ENCODE peak calls at places on chromosomes 4 and X, in seven cellular contexts. U, N, Y, Q, K, R and W are unnamed samples. For H3K79me1, the result is how much of the 10 kb centered on the place peaks cover.

GRCh38 chr4:79578613-79579012 is 170.6 kb upstream of the GK2 start:
- DNase-seq in U (no peak), N (no peak), Y (no peak), Q (no peak), K (no peak), R (no peak), W (peak)

GRCh38 chr4:102263024-102263787 is 82.1 kb downstream of the SLC39A8 start:
- DNase-seq in U (peak), N (no peak), Y (peak), Q (peak), K (peak), R (no peak), W (peak)

GRCh38 chr4:111678466-111678865 is 466.8 kb upstream of the FAM241A start:
- DNase-seq in U (peak), N (no peak), Y (no peak), Q (peak), K (peak), R (no peak), W (peak)

GRCh38 chr4:153345011-153345981 is 808 bp downstream of the MND1 start:
- DNase-seq in U (peak), N (no peak), Y (peak), Q (peak), K (peak), R (peak), W (peak)

GRCh38 chr4:113050837-113051236 is 1.4 kb downstream of the ANK2 start:
- DNase-seq in U (no peak), N (no peak), Y (no peak), Q (no peak), K (no peak), R (no peak), W (no peak)

GRCh38 chr4:87506974-87507701 is 22.0 kb downstream of the SPARCL1 start:
- DNase-seq in U (peak), N (no peak), Y (no peak), Q (peak), K (peak), R (no peak), W (peak)

GRCh38 chr4:144174401-144175067 is 34.0 kb upstream of the GYPA start:
- DNase-seq in U (peak), N (no peak), Y (peak), Q (peak), K (peak), R (no peak), W (peak)

GRCh38 chr4:118086334-118086733 is 52.0 kb downstream of the NDST3 start:
- DNase-seq in U (peak), N (no peak), Y (no peak), Q (peak), K (peak), R (no peak), W (no peak)

DNA sequence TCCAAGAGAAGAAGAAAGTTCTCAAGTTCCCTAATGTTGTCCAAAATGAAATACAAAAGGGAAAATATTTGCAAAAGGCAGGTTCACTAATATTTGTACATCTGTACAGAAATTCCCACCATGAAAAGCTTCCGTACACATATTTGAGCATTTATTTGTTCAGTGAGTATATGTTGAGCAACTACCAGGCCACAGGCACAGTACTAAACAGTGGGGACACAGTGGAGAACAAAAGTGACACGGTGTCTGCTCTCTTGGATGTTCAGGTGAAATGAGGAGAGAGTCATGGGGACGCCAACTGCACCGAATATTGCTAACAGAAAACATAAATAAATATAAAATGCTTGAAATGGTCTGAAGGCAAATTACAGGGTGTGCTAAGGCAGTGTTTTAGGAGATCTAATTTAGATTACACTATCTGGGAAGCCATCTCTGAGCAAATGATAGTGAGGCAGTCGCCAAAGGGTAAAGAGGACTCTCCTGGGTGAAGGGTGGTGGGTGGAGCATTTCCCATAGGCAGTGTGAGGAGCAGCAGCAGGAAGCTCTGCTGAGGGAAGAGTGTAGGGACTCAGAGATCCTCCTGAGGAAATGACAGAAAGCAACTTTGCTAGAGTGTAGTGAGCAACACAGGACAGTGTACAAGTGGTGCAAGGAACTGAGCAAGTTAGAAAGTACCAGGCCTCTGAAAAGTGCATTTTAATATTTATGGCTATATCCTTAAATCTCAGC is 375.2 kb downstream of the GALNTL6 start:
- DNase-seq in U (no peak), N (no peak), Y (no peak), Q (no peak), K (peak), R (no peak), W (peak)
- H3K79me1 ChIP-seq in U (under half), N (under half), Y (under half), Q (under half), K (under half), R (under half), W (under half)

GRCh38 chr4:169133932-169134331 is 123.9 kb upstream of the CBR4 start:
- DNase-seq in U (no peak), N (no peak), Y (no peak), Q (no peak), K (no peak), R (no peak), W (no peak)

GRCh38 chr4:169136796-169137554 is 126.9 kb upstream of the CBR4 start:
- DNase-seq in U (no peak), N (no peak), Y (no peak), Q (no peak), K (no peak), R (no peak), W (no peak)

GRCh38 chr4:169136330-169136729 is 126.3 kb upstream of the CBR4 start:
- DNase-seq in U (no peak), N (no peak), Y (no peak), Q (no peak), K (no peak), R (no peak), W (no peak)

GRCh38 chr4:169137555-169137920 is 127.5 kb upstream of the CBR4 start:
- DNase-seq in U (no peak), N (no peak), Y (no peak), Q (no peak), K (no peak), R (no peak), W (no peak)

GRCh38 chr4:169135776-169136175 is 125.7 kb upstream of the CBR4 start:
- DNase-seq in U (no peak), N (no peak), Y (no peak), Q (no peak), K (no peak), R (no peak), W (no peak)
- H3K79me1 ChIP-seq in U (half or more), N (under half), Y (under half), Q (under half), K (under half), R (under half), W (under half)

GRCh38 chrX:114097411-114097810 is 486.5 kb upstream of the HTR2C start:
- DNase-seq in U (no peak), N (no peak), Y (no peak), Q (no peak), K (peak), R (no peak), W (no peak)
- H3K79me1 ChIP-seq in U (under half), N (under half), Y (under half), Q (under half), K (under half), R (under half), W (under half)

DNA sequence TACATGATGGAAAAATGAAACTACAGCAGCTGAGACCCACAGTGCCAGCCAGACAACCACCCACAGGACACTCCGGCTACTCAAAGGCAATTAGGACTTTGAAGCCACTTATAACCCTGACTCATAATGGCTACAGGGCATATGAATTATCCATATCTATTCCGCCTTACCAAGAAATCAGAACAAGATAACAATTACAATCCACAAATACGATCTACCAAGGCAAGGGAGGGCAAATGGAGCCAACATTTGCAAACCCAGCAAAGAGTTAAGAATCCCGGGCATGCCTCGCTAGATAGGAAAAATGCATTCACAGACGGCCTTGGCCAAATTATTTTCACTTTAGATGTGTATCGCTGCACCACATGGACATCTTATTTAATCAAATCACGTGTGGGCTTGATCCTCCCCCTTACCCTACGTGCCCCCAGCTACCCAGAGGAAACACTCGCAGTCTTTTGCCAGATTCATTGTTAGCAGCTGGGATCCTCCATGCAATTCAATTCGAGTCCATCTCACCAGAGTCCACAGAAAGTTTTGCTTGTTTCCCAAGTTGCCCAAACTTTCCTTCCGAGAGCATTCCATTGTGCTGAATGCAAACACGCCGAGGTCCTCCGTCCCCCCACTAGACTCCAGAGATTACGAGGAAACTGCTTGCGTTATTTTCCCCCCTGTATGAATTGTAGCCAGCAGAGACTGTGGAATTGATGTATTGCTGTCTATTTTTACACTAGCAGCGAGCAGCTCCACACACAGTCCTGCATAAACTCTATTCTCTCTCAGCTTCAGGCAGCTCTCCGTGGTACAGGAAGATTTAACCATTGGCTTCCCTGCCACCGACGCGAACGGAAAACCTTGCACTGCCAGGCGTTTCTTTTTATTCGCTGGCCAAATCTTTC is 1.2 kb downstream of the PPARGC1A start:
- DNase-seq in U (peak), N (no peak), Y (no peak), Q (peak), K (no peak), R (no peak), W (peak)
- H3K79me1 ChIP-seq in U (under half), N (under half), Y (under half), Q (under half), K (under half), R (under half), W (under half)

DNA sequence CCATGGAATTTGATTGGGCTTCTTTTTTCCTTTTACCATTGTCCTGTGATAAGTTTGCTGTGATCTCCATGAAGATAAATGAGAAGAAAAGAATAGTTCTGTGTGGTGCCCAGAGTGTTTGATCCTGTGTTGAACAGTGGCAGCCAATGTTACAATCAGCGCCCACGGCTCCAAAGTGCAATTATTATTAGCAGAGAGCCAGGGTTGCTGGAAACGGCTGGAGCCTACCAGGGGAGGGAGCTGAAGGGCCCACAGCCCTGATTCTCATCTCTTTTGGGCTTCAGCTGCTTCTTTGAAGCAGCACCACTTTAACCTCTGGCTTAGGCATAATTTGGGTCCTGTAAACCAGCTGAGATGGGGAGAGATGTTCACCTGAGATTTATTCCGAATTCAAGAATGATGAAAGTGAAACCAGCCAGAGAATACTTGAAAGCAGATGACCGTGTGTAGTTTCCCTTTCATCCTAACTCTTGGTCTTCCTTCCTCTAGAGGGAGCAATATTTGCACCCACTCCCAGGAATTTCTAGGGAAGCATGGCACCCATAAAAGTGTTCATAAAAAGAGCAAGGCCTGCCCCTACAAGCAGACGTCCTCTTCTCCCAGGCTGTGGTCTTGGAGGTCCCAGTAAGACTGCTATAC is 298.3 kb downstream of the EVC2 start:
- DNase-seq in U (no peak), N (no peak), Y (no peak), Q (no peak), K (peak), R (no peak), W (no peak)
- H3K79me1 ChIP-seq in U (under half), N (under half), Y (under half), Q (under half), K (under half), R (under half), W (under half)